ENCODE peak calls at places on chromosomes 6 and 20, in six cellular contexts. Z is T-helper 2 cell, M is A549, T is left colon, X is posterior cingulate gyrus, U is iPS DF 19.7. I is an unnamed sample.

GRCh38 chr20:45902199-45902701 is 9.7 kb downstream of the PLTP start:
- DNase-seq in M (no peak), X (no peak), U (no peak), Z (no peak), T (no peak), I (no peak)

GRCh38 chr6:142746524-142746923 is 198.5 kb downstream of the HIVEP2 start:
- DNase-seq in U (peak), T (no peak), M (peak), Z (peak), X (peak), I (no peak)

GRCh38 chr6:149153100-149153499 is 164.4 kb upstream of the TAB2 start:
- DNase-seq in Z (no peak), M (no peak), U (no peak), X (no peak), T (no peak), I (no peak)

GRCh38 chr6:157405986-157406385 is 25.0 kb downstream of the ZDHHC14 start:
- DNase-seq in U (no peak), X (no peak), M (no peak), Z (no peak), T (no peak), I (no peak)

GRCh38 chr20:31879143-31879987 is 8.9 kb downstream of the TTLL9 start:
- DNase-seq in Z (peak), X (peak), U (peak), T (peak), M (peak), I (peak)

GRCh38 chr6:118875672-118876071 is 18.3 kb upstream of the ASF1A start:
- DNase-seq in U (no peak), X (no peak), M (no peak), T (no peak), Z (no peak), I (no peak)

GRCh38 chr6:51273228-51273961 is 454.7 kb downstream of the TFAP2B start:
- DNase-seq in U (no peak), M (no peak), X (no peak), T (no peak), Z (no peak), I (no peak)

GRCh38 chr6:15945593-15946159 is 183.2 kb upstream of the MYLIP start:
- DNase-seq in X (no peak), U (no peak), Z (no peak), T (no peak), M (peak), I (no peak)

GRCh38 chr6:158283304-158284005 is 28.8 kb upstream of the TULP4 start:
- DNase-seq in Z (peak), M (peak), X (no peak), T (no peak), U (peak), I (no peak)

GRCh38 chr20:13183005-13183404 is 38.1 kb upstream of the ISM1 start:
- DNase-seq in U (no peak), M (no peak), X (no peak), T (no peak), Z (peak), I (no peak)

GRCh38 chr6:33627876-33628275 is 6.8 kb downstream of the ITPR3 start:
- DNase-seq in X (no peak), M (no peak), U (no peak), T (peak), Z (no peak), I (no peak)

GRCh38 chr6:150371356-150371755 is 2.5 kb downstream of the IYD start:
- DNase-seq in Z (no peak), M (no peak), T (no peak), U (no peak), X (no peak), I (no peak)

GRCh38 chr20:7760261-7761048 is 179.8 kb downstream of the HAO1 start:
- DNase-seq in T (no peak), Z (no peak), U (no peak), M (no peak), X (no peak), I (no peak)

GRCh38 chr6:113055086-113055485 is 708.0 kb downstream of the RFPL4B start:
- DNase-seq in X (no peak), M (no peak), Z (no peak), U (no peak), T (no peak), I (no peak)

GRCh38 chr6:118574051-118574865 is 26.2 kb downstream of the PLN start:
- DNase-seq in T (no peak), U (no peak), X (no peak), Z (peak), M (peak), I (no peak)

GRCh38 chr6:112149719-112150263 is 62.4 kb downstream of the FAM229B start:
- DNase-seq in Z (no peak), U (no peak), M (no peak), T (no peak), X (no peak), I (no peak)

GRCh38 chr6:11096109-11096508 is 2.5 kb downstream of the SMIM13 start:
- DNase-seq in U (no peak), M (peak), X (no peak), Z (peak), T (peak), I (no peak)

GRCh38 chr20:33672426-33673114 is 1.7 kb downstream of the NECAB3 start:
- DNase-seq in X (no peak), T (no peak), U (no peak), M (no peak), Z (no peak), I (no peak)

GRCh38 chr20:2273634-2274302 is 22.0 kb upstream of the TGM3 start:
- DNase-seq in U (no peak), Z (no peak), T (no peak), X (no peak), M (no peak), I (no peak)

GRCh38 chr6:7673063-7673536 is 52.8 kb upstream of the BMP6 start:
- DNase-seq in X (no peak), Z (no peak), T (peak), M (peak), U (peak), I (no peak)

GRCh38 chr20:58064411-58065010 is 163.9 kb downstream of the ANKRD60 start:
- DNase-seq in T (no peak), M (no peak), U (no peak), X (no peak), Z (no peak), I (no peak)

GRCh38 chr6:11766589-11767450 is 11.8 kb downstream of the ADTRP start:
- DNase-seq in Z (no peak), X (no peak), M (peak), T (no peak), U (no peak), I (no peak)

GRCh38 chr20:46367967-46368901 is 38.2 kb downstream of the ELMO2 start:
- DNase-seq in Z (peak), M (no peak), T (no peak), U (no peak), X (no peak), I (no peak)

GRCh38 chr20:40583195-40583594 is 105.8 kb downstream of the MAFB start:
- DNase-seq in Z (no peak), U (no peak), T (peak), X (no peak), M (no peak), I (no peak)

GRCh38 chr20:1803216-1804128 is 91.7 kb upstream of the SIRPA start:
- DNase-seq in T (peak), U (no peak), M (no peak), X (peak), Z (peak), I (no peak)

GRCh38 chr6:93407186-93407585 is 12.2 kb downstream of the EPHA7 start:
- DNase-seq in U (no peak), M (no peak), X (no peak), Z (no peak), T (no peak), I (no peak)

GRCh38 chr20:47066484-47067270 is 172.0 kb downstream of the EYA2 start:
- DNase-seq in U (no peak), M (no peak), T (no peak), X (no peak), Z (no peak), I (no peak)

GRCh38 chr6:101401792-101402617 is 8.5 kb downstream of the GRIK2 start:
- DNase-seq in Z (no peak), T (no peak), U (no peak), X (peak), M (no peak), I (no peak)

GRCh38 chr20:46979603-46980241 is 85.1 kb downstream of the EYA2 start:
- DNase-seq in U (no peak), Z (peak), T (no peak), M (no peak), X (no peak), I (peak)

GRCh38 chr6:118372413-118372812 is 175.7 kb upstream of the PLN start:
- DNase-seq in Z (no peak), T (no peak), M (no peak), X (no peak), U (no peak), I (no peak)

GRCh38 chr6:39593644-39594043 is 131.6 kb downstream of the KIF6 start:
- DNase-seq in X (no peak), T (no peak), M (no peak), Z (peak), U (no peak), I (no peak)

GRCh38 chr20:25064561-25064960 is 6.6 kb upstream of the ACSS1 start:
- DNase-seq in U (no peak), X (no peak), M (no peak), T (no peak), Z (no peak), I (no peak)

GRCh38 chr6:33987531-33988021 is 158.3 kb downstream of the GRM4 start:
- DNase-seq in Z (no peak), T (peak), X (no peak), M (no peak), U (no peak), I (no peak)

GRCh38 chr6:35014786-35015185 is 125.7 kb downstream of the ANKS1A start:
- DNase-seq in U (no peak), T (no peak), M (no peak), Z (no peak), X (no peak), I (no peak)

I was measured in GM12878.